ENCODE peak calls at places on chromosomes 16 and 17, in seven cellular contexts. Z is brain microvascular endothelial cell, Q is hepatocyte, C is uterus, W is esophagus muscularis mucosa, J is pancreas, I is ovary. H is an unnamed sample.

GRCh38 chr17:17391575-17392370 is 85.0 kb upstream of the MED9 start:
- DNase-seq in Z (no peak), Q (no peak), C (no peak), W (no peak), J (peak; percentile 8), I (no peak), H (no peak)

GRCh38 chr16:88685156-88686061 is 898 bp downstream of the SNAI3 start:
- DNase-seq in Z (peak; percentile 48), Q (peak; percentile 72), C (no peak), W (no peak), J (peak; percentile 77), I (peak; percentile 28), H (no peak)

GRCh38 chr17:68398731-68399637 is 58.3 kb downstream of the WIPI1 start:
- DNase-seq in Z (peak; percentile 77), Q (peak; percentile 80), C (peak; percentile 58), W (peak; percentile 90), J (no peak), I (peak; percentile 53), H (no peak)

GRCh38 chr17:48484850-48485249 is 46.0 kb downstream of the HOXB1 start:
- DNase-seq in Z (no peak), Q (no peak), C (no peak), W (no peak), J (no peak), I (no peak), H (no peak)

GRCh38 chr17:36657763-36658490 is 56.5 kb downstream of the MRM1 start:
- DNase-seq in Z (no peak), Q (peak; percentile 44), C (peak; percentile 19), W (no peak), J (peak; percentile 73), I (no peak), H (no peak)

GRCh38 chr16:75445298-75445697 is 12.0 kb upstream of the CFDP1 start:
- DNase-seq in Z (no peak), Q (no peak), C (no peak), W (no peak), J (no peak), I (no peak), H (no peak)

GRCh38 chr17:16988749-16989229 is 16.9 kb upstream of the TNFRSF13B start:
- DNase-seq in Z (no peak), Q (no peak), C (no peak), W (no peak), J (no peak), I (no peak), H (no peak)

GRCh38 chr17:60720763-60721531 is 43.3 kb downstream of the BCAS3 start:
- DNase-seq in Z (peak; percentile 68), Q (peak; percentile 83), C (no peak), W (peak; percentile 81), J (no peak), I (no peak), H (no peak)

GRCh38 chr17:82444284-82444893 is 6.2 kb downstream of the CYBC1 start:
- DNase-seq in Z (no peak), Q (no peak), C (no peak), W (no peak), J (peak; percentile 78), I (no peak), H (no peak)

GRCh38 chr16:81424761-81425160 is 19.8 kb upstream of the CMIP start:
- DNase-seq in Z (no peak), Q (no peak), C (no peak), W (no peak), J (no peak), I (no peak), H (no peak)

GRCh38 chr16:15950167-15950854 is 895 bp downstream of the ABCC1 start:
- DNase-seq in Z (peak; percentile 23), Q (peak; percentile 36), C (peak; percentile 22), W (no peak), J (no peak), I (peak; percentile 45), H (no peak)

GRCh38 chr17:50944054-50944901 is 78.1 kb upstream of the TOB1 start:
- DNase-seq in Z (no peak), Q (peak; percentile 91), C (peak; percentile 68), W (no peak), J (peak; percentile 97), I (peak; percentile 64), H (peak; percentile 78)

GRCh38 chr16:11128211-11129123 is 127.5 kb downstream of the SOCS1 start:
- DNase-seq in Z (no peak), Q (peak; percentile 44), C (peak; percentile 56), W (no peak), J (no peak), I (no peak), H (no peak)

GRCh38 chr17:57050303-57050702 is 34.7 kb upstream of the AKAP1 start:
- DNase-seq in Z (no peak), Q (no peak), C (no peak), W (no peak), J (no peak), I (no peak), H (no peak)

GRCh38 chr16:4500283-4500682 is 24.1 kb downstream of the HMOX2 start:
- DNase-seq in Z (peak; percentile 79), Q (peak; percentile 77), C (no peak), W (no peak), J (no peak), I (no peak), H (no peak)

GRCh38 chr17:15946611-15947120 is 1.7 kb downstream of the ADORA2B start:
- DNase-seq in Z (no peak), Q (no peak), C (no peak), W (no peak), J (no peak), I (no peak), H (no peak)
- H3K4me3 ChIP-seq in Z (peak overlapping the region; percentile 83), Q (no peak overlapping the region), C (no peak overlapping the region), W (no peak overlapping the region), J (no peak overlapping the region), I (no peak overlapping the region), H (no peak overlapping the region)

GRCh38 chr16:891353-891740 is 79.4 kb downstream of the LMF1 start:
- DNase-seq in Z (no peak), Q (no peak), C (no peak), W (no peak), J (no peak), I (no peak), H (no peak)

GRCh38 chr16:890716-891352 is 80.0 kb downstream of the LMF1 start:
- DNase-seq in Z (no peak), Q (no peak), C (no peak), W (no peak), J (peak; percentile 58), I (no peak), H (no peak)

GRCh38 chr16:893360-893759 is 77.4 kb downstream of the LMF1 start:
- DNase-seq in Z (no peak), Q (no peak), C (no peak), W (no peak), J (peak; percentile 55), I (no peak), H (no peak)

GRCh38 chr16:892536-893255 is 78.1 kb downstream of the LMF1 start:
- DNase-seq in Z (no peak), Q (no peak), C (no peak), W (no peak), J (peak; percentile 49), I (no peak), H (no peak)

GRCh38 chr16:892006-892405 is 78.8 kb downstream of the LMF1 start:
- DNase-seq in Z (no peak), Q (no peak), C (no peak), W (no peak), J (peak; percentile 62), I (no peak), H (no peak)
- TF ChIP-seq CTCF in Z (no peak), Q (no peak), C (no peak), W (no peak), J (no peak), I (no peak), H (no peak)

GRCh38 chr16:1474471-1474795 is 395 bp downstream of the CLCN7 start:
- DNase-seq in Z (no peak), Q (peak; percentile 43), C (no peak), W (no peak), J (peak; percentile 39), I (no peak), H (no peak)
- H3K27ac ChIP-seq in Z (peak overlapping the region; percentile 80), Q (peak overlapping the region; percentile 93), C (peak overlapping the region; percentile 80), W (peak overlapping the region; percentile 95), J (peak overlapping the region; percentile 61), I (peak overlapping the region; percentile 91), H (peak overlapping the region; percentile 85)

DNA sequence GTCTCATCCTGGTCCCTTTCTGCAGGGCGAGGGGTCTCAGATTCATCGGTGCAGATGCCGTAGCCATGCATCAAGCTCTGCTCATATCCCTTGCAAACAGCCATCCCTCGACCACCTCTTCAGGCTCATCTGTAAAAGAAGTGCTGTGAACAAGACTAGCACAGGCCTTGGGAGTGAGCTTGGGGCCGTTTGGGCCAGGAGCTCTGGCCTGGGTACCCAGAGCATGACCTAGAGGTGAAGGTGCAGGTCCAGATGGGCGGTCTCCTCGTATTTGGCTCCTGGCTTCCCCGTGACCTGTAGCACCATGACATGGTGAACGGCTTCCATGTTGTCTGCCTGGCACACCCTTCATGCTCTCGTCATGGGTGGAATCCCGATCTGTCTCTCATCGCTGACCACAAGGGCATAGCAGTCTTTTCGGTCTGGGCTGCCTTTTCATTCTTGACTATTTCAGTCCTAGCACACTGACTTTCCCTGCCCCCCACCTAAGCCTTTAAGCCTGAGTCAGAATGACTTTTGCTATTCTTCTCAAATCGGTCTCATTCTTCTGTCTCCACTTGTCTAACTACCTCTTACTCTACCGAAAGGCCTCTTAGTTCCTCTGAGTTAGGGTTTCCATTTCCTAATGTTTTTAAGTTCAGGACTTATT is 216.0 kb downstream of the FOXL1 start:
- DNase-seq in Z (no peak), Q (no peak), C (no peak), W (no peak), J (no peak), I (no peak), H (no peak)
- H3K4me3 ChIP-seq in Z (no peak overlapping the region), Q (no peak overlapping the region), C (no peak overlapping the region), W (no peak overlapping the region), J (no peak overlapping the region), I (no peak overlapping the region), H (no peak overlapping the region)

GRCh38 chr16:30372725-30373124 is 1.9 kb upstream of the MYL11 start:
- DNase-seq in Z (no peak), Q (no peak), C (no peak), W (no peak), J (no peak), I (no peak), H (no peak)

GRCh38 chr16:30369938-30370443 is 303 bp downstream of the TBC1D10B start:
- DNase-seq in Z (no peak), Q (no peak), C (no peak), W (no peak), J (no peak), I (no peak), H (no peak)

GRCh38 chr16:30370444-30371247 is at the start of gene TBC1D10B:
- DNase-seq in Z (peak; percentile 100), Q (peak; percentile 99), C (peak; percentile 100), W (peak; percentile 100), J (peak; percentile 97), I (peak; percentile 100), H (peak; percentile 100)

GRCh38 chr16:30372037-30372712 is 1.9 kb upstream of the TBC1D10B start:
- DNase-seq in Z (no peak), Q (peak; percentile 6), C (no peak), W (no peak), J (no peak), I (no peak), H (no peak)

GRCh38 chr16:30371248-30371816 is 1.0 kb upstream of the TBC1D10B start:
- DNase-seq in Z (no peak), Q (no peak), C (no peak), W (no peak), J (no peak), I (no peak), H (no peak)
- TF ChIP-seq CTCF in Z (no peak), Q (no peak), C (no peak), W (no peak), J (no peak), I (no peak), H (no peak)

GRCh38 chr16:70552675-70553074 is 29.1 kb downstream of the SF3B3 start:
- DNase-seq in Z (no peak), Q (no peak), C (no peak), W (no peak), J (no peak), I (no peak), H (no peak)
- H3K27ac ChIP-seq in Z (no peak overlapping the region), Q (no peak overlapping the region), C (no peak overlapping the region), W (no peak overlapping the region), J (no peak overlapping the region), I (no peak overlapping the region), H (no peak overlapping the region)

H was measured in coronary artery.